ENCODE peak calls at places on chromosome 18, in nine cellular contexts. D is lower lobe of right lung; J is activated effector memory CD4-positive, alpha-beta T cell treated with Interleukin-2 at 50 U/mL for 16 hours; R is tibial artery; G is activated T-helper 1 cell treated with Interleukin-2 at 50 U/mL for 16 hours; B is OCI-M1; K is neural crest cell; A is HT1080; Y is left ventricle myocardium superior. L is an unnamed sample.

GRCh38 chr18:41966943-41967342 is 11.9 kb downstream of the PIK3C3 start:
- DNase-seq in D (no peak), J (no peak), R (no peak), G (no peak), B (no peak), K (no peak), A (no peak), Y (no peak), L (no peak)

GRCh38 chr18:50162486-50163304 is 32.3 kb downstream of the MYO5B start:
- DNase-seq in D (no peak), J (no peak), R (no peak), G (no peak), B (no peak), K (no peak), A (peak), Y (no peak), L (no peak)

GRCh38 chr18:9017170-9017899 is 85.2 kb upstream of the NDUFV2 start:
- DNase-seq in D (peak), J (peak), R (peak), G (peak), B (peak), K (peak), A (peak), Y (peak), L (peak)

GRCh38 chr18:13629841-13630747 is 96.3 kb downstream of the FAM210A start:
- DNase-seq in D (no peak), J (no peak), R (peak), G (peak), B (peak), K (peak), A (peak), Y (no peak), L (no peak)

GRCh38 chr18:28715206-28715605 is 538.3 kb upstream of the CDH2 start:
- DNase-seq in D (no peak), J (no peak), R (no peak), G (no peak), B (no peak), K (no peak), A (no peak), Y (no peak), L (no peak)

GRCh38 chr18:4836146-4836545 is 360.9 kb downstream of the AKAIN1 start:
- DNase-seq in D (no peak), J (no peak), R (no peak), G (no peak), B (no peak), K (no peak), A (no peak), Y (no peak), L (no peak)

GRCh38 chr18:46332956-46333355 is 228.8 kb downstream of the HAUS1 start:
- DNase-seq in D (no peak), J (no peak), R (no peak), G (no peak), B (no peak), K (peak), A (no peak), Y (peak), L (no peak)

GRCh38 chr18:26051845-26052244 is 38.6 kb downstream of the SS18 start:
- DNase-seq in D (no peak), J (no peak), R (no peak), G (no peak), B (no peak), K (no peak), A (no peak), Y (no peak), L (no peak)

GRCh38 chr18:49031511-49032188 is 80.9 kb upstream of the SMAD7 start:
- DNase-seq in D (no peak), J (no peak), R (no peak), G (no peak), B (no peak), K (no peak), A (no peak), Y (no peak), L (no peak)

GRCh38 chr18:79458131-79458838 is 62.6 kb downstream of the NFATC1 start:
- DNase-seq in D (no peak), J (no peak), R (peak), G (no peak), B (no peak), K (peak), A (peak), Y (peak), L (no peak)

GRCh38 chr18:1663879-1664705 is 759.4 kb downstream of the ADCYAP1 start:
- DNase-seq in D (peak), J (no peak), R (peak), G (no peak), B (peak), K (peak), A (peak), Y (peak), L (no peak)

GRCh38 chr18:22691988-22692710 is 241.0 kb upstream of the RBBP8 start:
- DNase-seq in D (no peak), J (no peak), R (no peak), G (no peak), B (peak), K (no peak), A (peak), Y (no peak), L (no peak)

GRCh38 chr18:49573835-49574234 is 12.0 kb downstream of the LIPG start:
- DNase-seq in D (no peak), J (no peak), R (no peak), G (no peak), B (no peak), K (no peak), A (no peak), Y (no peak), L (no peak)

L was measured in activated gamma-delta T cell.